ENCODE peak calls at places on chromosomes 1 and 21, in nine cellular contexts. I is HCT116, G is tibial artery, P is thoracic aorta, A is cardiac muscle cell, U is fibroblast of lung, Y is SK-N-SH, Q is neuronal stem cell, O is hepatocyte. L is an unnamed sample. For H3K27me3, the result is how much of the 10 kb centered on the place peaks cover.

GRCh38 chr1:87805661-87806376 is 477.1 kb downstream of the LMO4 start:
- DNase-seq in I (peak), G (no peak), P (no peak), A (peak), U (peak), Y (no peak), Q (no peak), O (peak), L (peak)

GRCh38 chr1:154961497-154962237 is at the start of gene PYGO2:
- DNase-seq in I (no peak), G (peak), P (peak), A (peak), U (peak), Y (peak), Q (peak), O (peak), L (no peak)

GRCh38 chr1:152495066-152495675 is 15.4 kb upstream of the LCE5A start:
- DNase-seq in I (no peak), G (no peak), P (no peak), A (peak), U (no peak), Y (peak), Q (no peak), O (no peak), L (no peak)

GRCh38 chr1:165895451-165895871 is 68.0 kb downstream of the UCK2 start:
- DNase-seq in I (no peak), G (no peak), P (no peak), A (peak), U (peak), Y (no peak), Q (no peak), O (no peak), L (no peak)

GRCh38 chr21:14243877-14244276 is 27.9 kb downstream of the RBM11 start:
- DNase-seq in I (no peak), G (no peak), P (no peak), A (no peak), U (no peak), Y (no peak), Q (no peak), O (peak), L (no peak)

GRCh38 chr1:160779662-160780397 is 16.1 kb upstream of the LY9 start:
- DNase-seq in I (peak), G (no peak), P (no peak), A (peak), U (no peak), Y (peak), Q (no peak), O (peak), L (no peak)

GRCh38 chr1:161082996-161083742 is 6.2 kb downstream of the NECTIN4 start:
- DNase-seq in I (peak), G (peak), P (peak), A (peak), U (peak), Y (peak), Q (no peak), O (peak), L (peak)

GRCh38 chr21:15788847-15789548 is 59.2 kb downstream of the USP25 start:
- DNase-seq in I (no peak), G (no peak), P (no peak), A (peak), U (peak), Y (no peak), Q (no peak), O (no peak), L (no peak)

GRCh38 chr1:1434131-1434811 is 1.2 kb upstream of the VWA1 start:
- DNase-seq in I (no peak), G (peak), P (no peak), A (peak), U (no peak), Y (peak), Q (no peak), O (no peak), L (no peak)

GRCh38 chr1:204359474-204360255 is at the start of gene PLEKHA6:
- DNase-seq in I (no peak), G (peak), P (no peak), A (peak), U (peak), Y (peak), Q (no peak), O (peak), L (no peak)

GRCh38 chr1:21449906-21450305 is 10.0 kb downstream of the NBPF3 start:
- DNase-seq in I (no peak), G (no peak), P (no peak), A (peak), U (no peak), Y (no peak), Q (no peak), O (no peak), L (no peak)

GRCh38 chr1:57421366-57421765 is 2.5 kb downstream of the DAB1 start:
- DNase-seq in I (no peak), G (no peak), P (no peak), A (peak), U (peak), Y (no peak), Q (no peak), O (no peak), L (no peak)

GRCh38 chr1:31753623-31754349 is 10.4 kb downstream of the ADGRB2 start:
- DNase-seq in I (no peak), G (peak), P (no peak), A (peak), U (peak), Y (peak), Q (no peak), O (peak), L (no peak)

GRCh38 chr21:45880097-45881068 is 101.2 kb upstream of the COL6A1 start:
- DNase-seq in I (peak), G (peak), P (peak), A (peak), U (peak), Y (peak), Q (peak), O (peak), L (no peak)

GRCh38 chr1:44037154-44037553 is 5.9 kb upstream of the SLC6A9 start:
- DNase-seq in I (no peak), G (peak), P (no peak), A (no peak), U (no peak), Y (no peak), Q (no peak), O (no peak), L (no peak)

GRCh38 chr1:218521414-218522169 is 176.5 kb downstream of the TGFB2 start:
- DNase-seq in I (peak), G (peak), P (peak), A (peak), U (peak), Y (no peak), Q (no peak), O (peak), L (no peak)

GRCh38 chr1:98947071-98947470 is 57.6 kb downstream of the PLPPR5 start:
- DNase-seq in I (no peak), G (no peak), P (no peak), A (no peak), U (no peak), Y (no peak), Q (no peak), O (no peak), L (no peak)

GRCh38 chr1:57879700-57880099 is 455.8 kb upstream of the DAB1 start:
- DNase-seq in I (no peak), G (no peak), P (no peak), A (no peak), U (no peak), Y (no peak), Q (no peak), O (no peak), L (no peak)

GRCh38 chr1:194537521-194537920 is 1351.1 kb upstream of the B3GALT2 start:
- DNase-seq in I (no peak), G (no peak), P (no peak), A (no peak), U (no peak), Y (no peak), Q (no peak), O (no peak), L (no peak)

GRCh38 chr1:6072774-6073479 is 27.2 kb downstream of the KCNAB2 start:
- DNase-seq in I (no peak), G (no peak), P (no peak), A (no peak), U (no peak), Y (no peak), Q (no peak), O (no peak), L (no peak)

GRCh38 chr1:166080965-166081870 is 85.6 kb downstream of the FAM78B start:
- DNase-seq in I (no peak), G (no peak), P (no peak), A (peak), U (no peak), Y (no peak), Q (no peak), O (no peak), L (no peak)

GRCh38 chr1:107803579-107803978 is 161.4 kb downstream of the VAV3 start:
- DNase-seq in I (no peak), G (no peak), P (no peak), A (no peak), U (no peak), Y (no peak), Q (no peak), O (no peak), L (no peak)

GRCh38 chr1:224668991-224669390 is 52.9 kb downstream of the CNIH3 start:
- DNase-seq in I (no peak), G (no peak), P (no peak), A (no peak), U (peak), Y (peak), Q (no peak), O (peak), L (no peak)

GRCh38 chr1:189180057-189180456 is 1297.6 kb downstream of the BRINP3 start:
- DNase-seq in I (no peak), G (no peak), P (no peak), A (no peak), U (peak), Y (no peak), Q (no peak), O (no peak), L (no peak)

GRCh38 chr21:43829161-43829560 is 35.9 kb upstream of the AGPAT3 start:
- DNase-seq in I (no peak), G (no peak), P (no peak), A (no peak), U (no peak), Y (peak), Q (no peak), O (no peak), L (no peak)

GRCh38 chr1:178576841-178577240 is 63.9 kb downstream of the TEX35 start:
- DNase-seq in I (no peak), G (no peak), P (no peak), A (no peak), U (no peak), Y (no peak), Q (no peak), O (no peak), L (no peak)

GRCh38 chr21:37219766-37220432 is 47.2 kb downstream of the VPS26C start:
- DNase-seq in I (no peak), G (no peak), P (no peak), A (peak), U (no peak), Y (no peak), Q (no peak), O (no peak), L (no peak)

GRCh38 chr1:71737768-71738167 is 544.6 kb downstream of the NEGR1 start:
- DNase-seq in I (no peak), G (no peak), P (no peak), A (no peak), U (no peak), Y (no peak), Q (no peak), O (no peak), L (no peak)

GRCh38 chr1:213820362-213821149 is 167.2 kb upstream of the PROX1 start:
- DNase-seq in I (no peak), G (no peak), P (no peak), A (no peak), U (no peak), Y (no peak), Q (no peak), O (peak), L (no peak)

GRCh38 chr1:163170331-163170730 is 32.4 kb downstream of the RGS5 start:
- DNase-seq in I (no peak), G (no peak), P (no peak), A (peak), U (peak), Y (no peak), Q (no peak), O (no peak), L (no peak)

GRCh38 chr1:22636369-22636768 is at the start of gene C1QA:
- DNase-seq in I (no peak), G (peak), P (no peak), A (no peak), U (no peak), Y (no peak), Q (no peak), O (no peak), L (no peak)
- H3K4me3 ChIP-seq in I (no peak), G (peak), P (peak), A (no peak), U (no peak), Y (no peak), Q (no peak), O (no peak), L (no peak)

GRCh38 chr1:168470821-168471473 is 72.8 kb downstream of the XCL2 start:
- DNase-seq in I (peak), G (no peak), P (no peak), A (peak), U (peak), Y (no peak), Q (no peak), O (peak), L (peak)
- H3K27ac ChIP-seq in I (peak), G (no peak), P (no peak), A (no peak), U (peak), Y (peak), Q (no peak), O (peak), L (peak)

DNA sequence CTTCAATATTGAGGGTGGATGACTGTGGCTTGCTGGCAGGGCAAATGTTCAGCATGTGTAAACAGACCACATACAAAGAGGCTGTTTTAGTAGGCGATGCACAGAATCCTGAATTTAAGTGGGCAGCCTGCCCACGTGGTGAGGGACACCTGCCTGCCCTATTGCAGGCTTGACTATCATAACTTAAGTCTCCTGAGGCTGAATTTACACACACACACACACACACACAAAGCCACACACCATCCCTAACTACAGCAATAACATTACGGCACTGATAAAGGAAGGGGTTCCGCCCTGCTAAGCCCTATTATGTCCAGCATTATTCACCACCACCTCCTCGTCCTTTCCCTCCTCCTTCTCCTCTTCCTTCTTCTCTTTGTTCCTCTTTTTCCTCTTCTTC is 15.9 kb downstream of the SYT2 start:
- DNase-seq in I (no peak), G (peak), P (no peak), A (no peak), U (no peak), Y (no peak), Q (no peak), O (no peak), L (no peak)
- H3K27me3 ChIP-seq in I (half or more), G (under half), P (under half), A (under half), U (under half), Y (under half), Q (under half), O (under half), L (under half)

GRCh38 chr1:37723072-37723389 is 30.7 kb downstream of the CDCA8 start:
- DNase-seq in I (no peak), G (no peak), P (no peak), A (no peak), U (no peak), Y (no peak), Q (no peak), O (no peak), L (no peak)

GRCh38 chr1:37722181-37723071 is 30.1 kb downstream of the CDCA8 start:
- DNase-seq in I (no peak), G (no peak), P (no peak), A (no peak), U (no peak), Y (no peak), Q (no peak), O (no peak), L (no peak)

GRCh38 chr1:37720231-37721130 is 28.2 kb downstream of the CDCA8 start:
- DNase-seq in I (no peak), G (no peak), P (no peak), A (no peak), U (no peak), Y (no peak), Q (no peak), O (no peak), L (no peak)

GRCh38 chr1:37719572-37720195 is 27.4 kb downstream of the CDCA8 start:
- DNase-seq in I (no peak), G (no peak), P (no peak), A (no peak), U (peak), Y (no peak), Q (no peak), O (no peak), L (no peak)

GRCh38 chr1:37721565-37721964 is 29.2 kb downstream of the CDCA8 start:
- DNase-seq in I (no peak), G (no peak), P (no peak), A (no peak), U (no peak), Y (no peak), Q (no peak), O (no peak), L (no peak)
- H3K4me3 ChIP-seq in I (no peak), G (no peak), P (no peak), A (no peak), U (no peak), Y (no peak), Q (no peak), O (no peak), L (no peak)

GRCh38 chr1:92076363-92076762 is 1.2 kb upstream of the SETSIP start:
- DNase-seq in I (no peak), G (no peak), P (no peak), A (no peak), U (no peak), Y (no peak), Q (no peak), O (no peak), L (no peak)

GRCh38 chr1:92075311-92075710 is at the start of gene SETSIP:
- DNase-seq in I (no peak), G (no peak), P (no peak), A (no peak), U (no peak), Y (no peak), Q (no peak), O (no peak), L (no peak)

GRCh38 chr1:92080128-92080985 is at the start of gene BTBD8:
- DNase-seq in I (peak), G (peak), P (peak), A (peak), U (peak), Y (peak), Q (peak), O (peak), L (peak)

GRCh38 chr1:92081031-92081430 is 886 bp downstream of the BTBD8 start:
- DNase-seq in I (no peak), G (no peak), P (no peak), A (no peak), U (no peak), Y (no peak), Q (no peak), O (no peak), L (no peak)

GRCh38 chr1:92079441-92079840 is 704 bp upstream of the BTBD8 start:
- DNase-seq in I (no peak), G (no peak), P (no peak), A (no peak), U (no peak), Y (no peak), Q (no peak), O (no peak), L (no peak)
- H3K27ac ChIP-seq in I (peak), G (peak), P (no peak), A (no peak), U (no peak), Y (no peak), Q (no peak), O (peak), L (no peak)

GRCh38 chr1:203346755-203347102 is 4.2 kb downstream of the FMOD start:
- DNase-seq in I (no peak), G (no peak), P (no peak), A (no peak), U (no peak), Y (no peak), Q (no peak), O (no peak), L (no peak)
- H3K27me3 ChIP-seq in I (under half), G (under half), P (under half), A (under half), U (under half), Y (under half), Q (under half), O (under half), L (half or more)

GRCh38 chr1:115565789-115566188 is 76.0 kb upstream of the VANGL1 start:
- DNase-seq in I (no peak), G (no peak), P (no peak), A (no peak), U (no peak), Y (no peak), Q (no peak), O (no peak), L (no peak)

GRCh38 chr1:115564201-115564600 is 77.6 kb upstream of the VANGL1 start:
- DNase-seq in I (no peak), G (no peak), P (no peak), A (no peak), U (no peak), Y (peak), Q (no peak), O (no peak), L (no peak)

GRCh38 chr1:115572710-115573109 is 69.1 kb upstream of the VANGL1 start:
- DNase-seq in I (no peak), G (no peak), P (no peak), A (no peak), U (no peak), Y (no peak), Q (no peak), O (no peak), L (no peak)

GRCh38 chr1:115565353-115565752 is 76.4 kb upstream of the VANGL1 start:
- DNase-seq in I (no peak), G (no peak), P (no peak), A (no peak), U (no peak), Y (peak), Q (no peak), O (no peak), L (no peak)

GRCh38 chr1:115567431-115567830 is 74.3 kb upstream of the VANGL1 start:
- DNase-seq in I (no peak), G (no peak), P (no peak), A (no peak), U (no peak), Y (no peak), Q (no peak), O (no peak), L (no peak)
- H3K4me3 ChIP-seq in I (no peak), G (no peak), P (no peak), A (no peak), U (no peak), Y (no peak), Q (no peak), O (no peak), L (no peak)

L was measured in AG04450.